ENCODE peak calls at places on chromosomes 7 and 10, in ten cellular contexts. P is Peyer's patch; L is kidney; C is CD8-positive, alpha-beta T cell; W is mammary epithelial cell; O is mesendoderm; J is PC-9; K is IMR-90; D is right cardiac atrium; M is CD4-positive, CD25-positive, alpha-beta regulatory T cell. R is an unnamed sample.

GRCh38 chr7:106001196-106001595 is 38.1 kb downstream of the CDHR3 start:
- DNase-seq in P (no peak), L (no peak), C (no peak), W (no peak), O (no peak), J (no peak), K (no peak), D (no peak), M (no peak), R (no peak)

GRCh38 chr7:133645870-133646492 is 393.1 kb downstream of the EXOC4 start:
- DNase-seq in P (no peak), L (no peak), C (no peak), W (no peak), O (no peak), J (no peak), K (peak; percentile 49), D (no peak), M (no peak), R (no peak)

GRCh38 chr10:47115322-47115721 is 184.7 kb upstream of the GDF10 start:
- DNase-seq in P (no peak), L (no peak), C (no peak), W (no peak), O (no peak), J (no peak), K (no peak), D (no peak), M (no peak), R (no peak)

GRCh38 chr10:133464582-133465031 is 10.9 kb downstream of the SCART1 start:
- DNase-seq in P (no peak), L (peak; percentile 57), C (no peak), W (no peak), O (no peak), J (no peak), K (no peak), D (no peak), M (no peak), R (no peak)

GRCh38 chr10:49768329-49768728 is 6.2 kb upstream of the OGDHL start:
- DNase-seq in P (no peak), L (no peak), C (no peak), W (no peak), O (no peak), J (no peak), K (no peak), D (no peak), M (no peak), R (no peak)

GRCh38 chr10:127157506-127158205 is 38.7 kb downstream of the INSYN2A start:
- DNase-seq in P (no peak), L (no peak), C (no peak), W (no peak), O (no peak), J (no peak), K (peak; percentile 23), D (no peak), M (no peak), R (no peak)

GRCh38 chr7:27205325-27206280 is 5.7 kb upstream of the HOXA13 start:
- DNase-seq in P (no peak), L (no peak), C (no peak), W (no peak), O (no peak), J (no peak), K (no peak), D (no peak), M (no peak), R (peak; percentile 34)

GRCh38 chr10:100890696-100891271 is 22.0 kb upstream of the SLF2 start:
- DNase-seq in P (no peak), L (no peak), C (no peak), W (peak; percentile 80), O (peak; percentile 61), J (peak; percentile 34), K (peak; percentile 98), D (no peak), M (no peak), R (no peak)

GRCh38 chr10:122279725-122280141 is 8.6 kb downstream of the BTBD16 start:
- DNase-seq in P (no peak), L (peak; percentile 32), C (no peak), W (peak; percentile 46), O (peak; percentile 79), J (peak; percentile 64), K (peak; percentile 28), D (no peak), M (no peak), R (no peak)

GRCh38 chr10:103861501-103861900 is 6.1 kb upstream of the SH3PXD2A start:
- DNase-seq in P (no peak), L (no peak), C (no peak), W (peak; percentile 82), O (no peak), J (no peak), K (peak; percentile 84), D (no peak), M (no peak), R (no peak)

GRCh38 chr10:895324-895723 is 36.2 kb downstream of the LARP4B start:
- DNase-seq in P (no peak), L (no peak), C (no peak), W (no peak), O (no peak), J (no peak), K (no peak), D (no peak), M (no peak), R (no peak)

GRCh38 chr10:122494173-122494820 is 32.9 kb downstream of the HTRA1 start:
- DNase-seq in P (peak; percentile 41), L (peak; percentile 59), C (no peak), W (peak; percentile 67), O (no peak), J (no peak), K (no peak), D (no peak), M (no peak), R (no peak)

GRCh38 chr7:12712236-12712635 is 24.8 kb downstream of the ARL4A start:
- DNase-seq in P (no peak), L (no peak), C (no peak), W (no peak), O (no peak), J (no peak), K (no peak), D (no peak), M (no peak), R (no peak)

GRCh38 chr7:24318326-24318725 is 34.3 kb downstream of the NPY start:
- DNase-seq in P (no peak), L (no peak), C (no peak), W (no peak), O (peak; percentile 83), J (peak; percentile 1), K (no peak), D (no peak), M (no peak), R (no peak)

GRCh38 chr10:78343266-78343665 is 309.6 kb downstream of the RPS24 start:
- DNase-seq in P (no peak), L (no peak), C (no peak), W (no peak), O (no peak), J (no peak), K (no peak), D (no peak), M (no peak), R (no peak)

GRCh38 chr7:34430456-34430855 is 227.6 kb upstream of the NPSR1 start:
- DNase-seq in P (no peak), L (no peak), C (no peak), W (peak; percentile 55), O (peak; percentile 11), J (peak; percentile 24), K (peak; percentile 44), D (no peak), M (no peak), R (no peak)

GRCh38 chr10:71963351-71963755 is 842 bp upstream of the CHST3 start:
- DNase-seq in P (no peak), L (peak; percentile 77), C (no peak), W (no peak), O (peak; percentile 22), J (no peak), K (no peak), D (peak; percentile 72), M (no peak), R (peak; percentile 66)

GRCh38 chr10:5293691-5294550 is 70.8 kb upstream of the UCN3 start:
- DNase-seq in P (peak; percentile 83), L (no peak), C (no peak), W (peak; percentile 32), O (peak; percentile 97), J (peak; percentile 80), K (peak; percentile 33), D (peak; percentile 76), M (peak; percentile 53), R (peak; percentile 88)
- H3K4me1 ChIP-seq in P (no peaks in the 10 kb centered on the region), L (no peaks in the 10 kb centered on the region), C (peaks cover 62% of the 10 kb centered on the region), W (peaks cover 24% of the 10 kb centered on the region), O (no peaks in the 10 kb centered on the region), J (peaks cover 18% of the 10 kb centered on the region), K (peaks cover 8% of the 10 kb centered on the region), D (peaks cover 12% of the 10 kb centered on the region), M (peaks cover 77% of the 10 kb centered on the region), R (no peaks in the 10 kb centered on the region)

GRCh38 chr10:13708256-13708990 is 121.7 kb downstream of the PRPF18 start:
- DNase-seq in P (no peak), L (no peak), C (no peak), W (peak; percentile 82), O (peak; percentile 82), J (peak; percentile 91), K (no peak), D (no peak), M (no peak), R (no peak)
- H3K27ac ChIP-seq in P (no peak overlapping the region), L (peak overlapping the region; percentile 83), C (no peak overlapping the region), W (no peak overlapping the region), O (peak overlapping the region; percentile 76), J (peak overlapping the region; percentile 67), K (peak overlapping the region; percentile 92), D (peak overlapping the region; percentile 46), M (no peak overlapping the region), R (no peak overlapping the region)

GRCh38 chr10:43265799-43266721 is 805 bp downstream of the RASGEF1A start:
- DNase-seq in P (peak; percentile 46), L (peak; percentile 81), C (no peak), W (peak; percentile 26), O (peak; percentile 60), J (peak; percentile 66), K (no peak), D (no peak), M (peak; percentile 14), R (no peak)
- H3K4me3 ChIP-seq in P (peak overlapping the region; percentile 48), L (no peak overlapping the region), C (peak overlapping the region; percentile 41), W (no peak overlapping the region), O (no peak overlapping the region), J (peak overlapping the region; percentile 30), K (no peak overlapping the region), D (peak overlapping the region; percentile 64), M (no peak overlapping the region), R (no peak overlapping the region)

GRCh38 chr10:60913091-60913490 is 30.9 kb downstream of the RHOBTB1 start:
- DNase-seq in P (no peak), L (no peak), C (no peak), W (no peak), O (no peak), J (no peak), K (no peak), D (no peak), M (no peak), R (no peak)

GRCh38 chr10:60913657-60914056 is 30.3 kb downstream of the RHOBTB1 start:
- DNase-seq in P (no peak), L (no peak), C (no peak), W (no peak), O (no peak), J (no peak), K (no peak), D (no peak), M (no peak), R (no peak)

GRCh38 chr10:60917331-60918280 is 26.4 kb downstream of the RHOBTB1 start:
- DNase-seq in P (no peak), L (no peak), C (no peak), W (peak; percentile 24), O (no peak), J (no peak), K (peak; percentile 27), D (no peak), M (no peak), R (no peak)

GRCh38 chr10:60916025-60916424 is 28.0 kb downstream of the RHOBTB1 start:
- DNase-seq in P (no peak), L (no peak), C (no peak), W (no peak), O (peak; percentile 62), J (no peak), K (no peak), D (no peak), M (no peak), R (no peak)

GRCh38 chr10:60914676-60915075 is 29.3 kb downstream of the RHOBTB1 start:
- DNase-seq in P (no peak), L (peak; percentile 63), C (no peak), W (no peak), O (no peak), J (no peak), K (peak; percentile 93), D (no peak), M (no peak), R (peak; percentile 74)
- H3K4me1 ChIP-seq in P (no peaks in the 10 kb centered on the region), L (no peaks in the 10 kb centered on the region), C (no peaks in the 10 kb centered on the region), W (peaks cover 4% of the 10 kb centered on the region), O (no peaks in the 10 kb centered on the region), J (no peaks in the 10 kb centered on the region), K (peaks cover 23% of the 10 kb centered on the region), D (peaks cover 5% of the 10 kb centered on the region), M (no peaks in the 10 kb centered on the region), R (peaks cover 3% of the 10 kb centered on the region)

R was measured in aorta.